ENCODE peak calls at places on chromosomes 7 and 10, in five cellular contexts. L, R, O, M and Z are unnamed samples.

GRCh38 chr10:88897019-88897853 is 17.2 kb downstream of the STAMBPL1 start:
- DNase-seq in M (no peak), O (no peak), L (no peak), R (peak), Z (no peak)

GRCh38 chr10:66837990-66838389 is 87.8 kb upstream of the LRRTM3 start:
- DNase-seq in M (no peak), O (no peak), L (no peak), R (peak), Z (peak)

GRCh38 chr7:128796325-128796724 is 4.6 kb downstream of the CCDC136 start:
- DNase-seq in M (no peak), O (no peak), L (no peak), R (peak), Z (peak)

GRCh38 chr7:47830015-47830414 is 118.3 kb downstream of the PKD1L1 start:
- DNase-seq in O (no peak), L (no peak), M (no peak), R (no peak), Z (no peak)

GRCh38 chr10:124724279-124725027 is 19.7 kb downstream of the FAM53B start:
- DNase-seq in M (no peak), R (no peak), O (no peak), L (no peak), Z (no peak)

GRCh38 chr10:60565492-60565891 is 175.8 kb upstream of the ANK3 start:
- DNase-seq in R (no peak), L (no peak), M (no peak), O (no peak), Z (no peak)

GRCh38 chr7:12839508-12840153 is 152.2 kb downstream of the ARL4A start:
- DNase-seq in L (peak), R (no peak), O (no peak), M (no peak), Z (no peak)

GRCh38 chr10:133272301-133272963 is 4.2 kb downstream of the ADAM8 start:
- DNase-seq in L (no peak), O (no peak), M (no peak), R (no peak), Z (no peak)

GRCh38 chr10:96285331-96285752 is 14.0 kb upstream of the BLNK start:
- DNase-seq in M (no peak), R (no peak), O (no peak), L (no peak), Z (no peak)

GRCh38 chr10:126705951-126706565 is 35.6 kb upstream of the C10orf90 start:
- DNase-seq in R (no peak), L (no peak), M (no peak), O (no peak), Z (no peak)

DNA sequence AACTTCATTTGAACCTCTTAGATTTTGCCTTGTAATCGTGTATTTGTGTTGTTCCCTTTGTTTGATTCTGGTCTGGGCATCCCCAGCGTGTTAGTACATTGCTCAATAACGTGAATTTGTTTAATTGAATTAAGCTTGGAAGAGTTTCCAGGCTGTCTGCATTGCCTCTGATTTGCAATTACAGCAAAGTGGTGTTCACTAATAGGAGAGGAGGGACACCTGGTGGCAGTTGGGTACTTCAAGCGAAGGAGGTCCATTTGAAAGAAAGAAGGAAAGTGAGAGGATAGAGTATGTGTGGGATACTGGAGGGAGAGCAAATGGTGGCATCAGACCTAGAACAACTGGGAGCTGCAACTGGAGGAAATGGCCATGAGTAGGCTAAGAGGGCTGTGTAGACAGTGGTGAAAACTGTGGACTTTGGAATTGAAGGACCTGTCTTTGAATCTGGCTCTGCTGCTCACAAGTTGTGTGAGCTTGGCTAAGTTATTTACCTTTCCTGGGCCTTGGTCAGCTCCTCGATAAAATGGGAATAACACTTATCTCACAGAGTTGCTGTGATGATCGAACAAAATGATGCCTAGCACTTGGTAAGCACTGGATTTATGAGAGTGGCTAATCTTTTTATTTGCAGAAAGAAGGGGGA is 15.2 kb downstream of the LSMEM1 start:
- DNase-seq in O (peak), R (peak), L (peak), M (no peak), Z (peak)
- TF ChIP-seq CTCF in O (peak), R (peak), L (peak), M (peak), Z (peak)

DNA sequence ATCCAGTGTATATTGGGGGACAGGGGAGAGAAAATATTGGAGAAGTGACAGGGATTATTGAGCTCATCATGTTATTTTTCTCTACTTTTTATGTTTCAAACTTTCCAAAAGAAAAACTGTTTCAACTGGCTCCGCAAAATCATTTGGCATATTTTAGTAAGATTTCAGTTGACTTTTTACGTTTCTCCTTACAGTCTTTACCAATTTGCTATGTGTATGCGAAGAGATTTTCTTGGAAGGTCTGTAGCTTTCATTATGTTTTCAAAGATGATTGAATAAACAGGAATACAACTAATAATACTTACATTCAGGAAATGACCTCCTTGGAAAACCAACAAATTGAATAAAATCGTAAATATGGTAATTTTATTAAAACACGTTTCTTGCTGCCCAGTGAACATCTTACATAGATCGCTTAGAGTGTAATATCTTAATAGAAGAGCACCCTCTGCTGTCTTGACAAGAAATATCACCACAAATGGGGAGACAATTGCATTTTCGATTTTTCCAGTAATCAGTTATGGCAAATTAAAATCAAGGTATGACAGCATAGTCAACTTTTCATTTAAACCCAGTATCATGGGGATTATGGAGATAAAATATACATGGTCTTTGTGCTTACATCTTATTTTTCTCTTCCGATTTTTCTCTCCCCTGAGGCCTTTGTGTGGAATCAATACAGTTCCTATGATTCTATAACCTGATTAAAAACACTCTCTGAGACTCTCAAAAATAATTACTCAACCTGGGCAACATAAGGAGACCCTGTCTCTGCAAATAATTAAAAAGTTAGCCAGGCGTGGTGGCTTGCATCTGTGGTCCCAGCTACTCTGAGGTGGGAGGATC is 43.1 kb downstream of the MBL2 start:
- DNase-seq in L (no peak), M (no peak), R (peak), O (peak), Z (peak)
- TF ChIP-seq CTCF in L (peak), M (peak), R (peak), O (peak), Z (peak)

DNA sequence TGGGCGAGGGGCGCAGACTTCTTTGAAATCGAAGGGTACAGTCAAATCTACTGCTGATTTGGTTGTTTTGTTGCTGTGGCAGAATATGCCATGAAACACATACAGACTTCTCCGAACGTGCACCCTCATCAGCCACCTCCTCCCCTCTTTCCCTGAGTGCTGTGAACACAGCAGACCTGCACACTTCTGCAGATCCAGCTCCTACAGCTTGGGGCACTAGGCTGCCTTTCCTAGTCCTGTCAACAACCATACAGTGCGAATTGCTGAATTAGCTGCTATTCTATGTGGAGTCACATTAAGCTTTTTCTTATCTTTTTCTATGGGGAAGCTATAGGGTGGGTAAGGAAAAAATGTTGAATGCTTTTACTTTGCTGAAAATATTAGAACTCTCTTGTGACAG is 57.5 kb downstream of the COL17A1 start:
- DNase-seq in O (no peak), M (no peak), L (no peak), R (peak), Z (peak)
- TF ChIP-seq CTCF in O (no peak), M (no peak), L (peak), R (peak), Z (peak)

DNA sequence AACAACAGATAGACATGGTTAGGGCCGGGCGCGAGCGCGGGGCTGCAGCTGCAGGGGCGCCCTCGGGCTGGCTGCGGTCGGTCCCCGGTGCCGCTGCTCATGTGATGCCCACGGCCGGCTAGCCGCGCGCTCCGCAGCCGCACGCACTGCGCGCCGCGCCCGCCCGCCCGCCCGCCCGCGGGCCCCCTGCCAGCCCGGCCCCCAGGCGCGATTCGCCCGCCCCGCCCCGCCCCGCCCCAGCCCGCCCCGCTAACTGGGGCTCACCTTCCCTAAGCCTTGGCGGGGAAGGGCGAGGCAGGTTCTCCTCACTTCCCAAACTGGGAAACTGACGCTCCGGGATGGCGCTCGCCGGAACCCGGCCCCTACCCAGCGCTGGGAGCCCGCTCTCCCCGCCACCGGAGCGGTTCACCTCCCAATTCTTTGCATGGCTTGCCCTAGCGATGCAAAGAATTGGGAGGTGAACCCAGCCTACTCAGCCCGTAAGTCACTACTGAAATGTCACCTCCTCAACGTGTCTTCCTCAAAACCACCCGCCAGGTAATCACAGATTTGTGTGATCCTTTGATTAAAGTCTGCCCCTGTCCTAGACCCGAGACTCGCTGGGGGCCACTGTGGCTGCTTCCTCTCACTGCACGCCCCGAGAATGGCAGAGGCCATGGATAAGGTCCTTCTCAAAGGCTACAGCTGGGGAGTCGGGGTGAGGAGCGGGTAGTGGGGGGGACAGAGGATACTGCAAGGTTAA is 162.1 kb downstream of the SH3PXD2A start:
- DNase-seq in L (peak), O (peak), R (no peak), M (no peak), Z (peak)
- TF ChIP-seq CTCF in L (no peak), O (no peak), R (no peak), M (no peak), Z (no peak)

GRCh38 chr10:100636848-100637553 is 101.3 kb downstream of the HIF1AN start:
- DNase-seq in O (no peak), L (no peak), M (no peak), R (no peak), Z (no peak)

GRCh38 chr10:100642295-100642994 is 102.9 kb upstream of the PAX2 start:
- DNase-seq in M (no peak), R (no peak), L (no peak), O (no peak), Z (no peak)

GRCh38 chr10:100632027-100632426 is 96.3 kb downstream of the HIF1AN start:
- DNase-seq in M (no peak), R (no peak), L (no peak), O (no peak), Z (no peak)

GRCh38 chr10:100634034-100634433 is 98.3 kb downstream of the HIF1AN start:
- DNase-seq in R (no peak), M (no peak), L (no peak), O (no peak), Z (no peak)

GRCh38 chr10:100637785-100638184 is 102.0 kb downstream of the HIF1AN start:
- DNase-seq in R (peak), L (peak), M (no peak), O (peak), Z (no peak)
- TF ChIP-seq CTCF in R (peak), L (peak), M (no peak), O (peak), Z (peak)

GRCh38 chr7:7681936-7682329 is 36.5 kb downstream of the RPA3 start:
- DNase-seq in M (no peak), R (no peak), L (no peak), O (no peak), Z (no peak)

GRCh38 chr7:7675686-7676085 is 35.1 kb downstream of the UMAD1 start:
- DNase-seq in O (no peak), M (no peak), L (no peak), R (no peak), Z (no peak)

GRCh38 chr7:7686806-7687205 is 31.6 kb downstream of the RPA3 start:
- DNase-seq in R (no peak), M (no peak), O (no peak), L (no peak), Z (no peak)

GRCh38 chr7:7682856-7683255 is 35.6 kb downstream of the RPA3 start:
- DNase-seq in R (no peak), O (no peak), L (no peak), M (no peak), Z (no peak)

DNA sequence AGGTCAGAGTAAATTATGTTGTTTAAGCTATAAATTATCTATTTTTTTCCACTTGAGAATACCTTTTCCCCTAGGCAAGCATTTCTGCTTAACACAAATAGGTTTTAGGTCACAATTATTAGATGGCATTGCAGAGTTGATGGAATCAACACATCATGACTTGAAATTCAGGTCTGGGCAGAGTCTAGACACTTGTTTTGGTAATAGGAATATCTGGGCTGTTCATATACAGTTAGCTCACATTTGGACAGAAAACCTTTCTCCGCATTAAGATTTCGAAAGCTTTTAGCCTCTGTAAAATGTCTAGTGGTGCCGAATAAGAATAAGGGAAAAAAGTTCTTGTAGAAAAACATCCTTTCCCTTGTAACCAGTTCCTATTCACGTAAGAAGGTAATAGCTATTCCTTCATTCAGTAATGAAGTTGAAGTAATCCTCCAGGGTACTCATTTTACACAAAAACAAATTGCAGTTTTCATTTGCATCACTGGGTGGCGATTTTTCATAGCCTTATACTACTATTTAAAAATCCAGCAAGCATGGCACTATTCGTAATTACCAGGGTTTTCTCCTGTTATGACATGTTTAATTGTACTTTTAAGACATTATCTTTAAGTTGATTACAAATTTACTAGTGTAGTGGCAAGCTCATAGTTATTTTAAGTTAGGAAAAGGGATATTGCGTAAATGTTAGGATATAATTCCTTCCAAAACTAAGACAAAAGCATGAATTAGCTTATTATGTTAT is 37.0 kb downstream of the RPA3 start:
- DNase-seq in L (no peak), O (peak), R (peak), M (no peak), Z (peak)
- TF ChIP-seq CTCF in L (peak), O (peak), R (peak), M (peak), Z (peak)

DNA sequence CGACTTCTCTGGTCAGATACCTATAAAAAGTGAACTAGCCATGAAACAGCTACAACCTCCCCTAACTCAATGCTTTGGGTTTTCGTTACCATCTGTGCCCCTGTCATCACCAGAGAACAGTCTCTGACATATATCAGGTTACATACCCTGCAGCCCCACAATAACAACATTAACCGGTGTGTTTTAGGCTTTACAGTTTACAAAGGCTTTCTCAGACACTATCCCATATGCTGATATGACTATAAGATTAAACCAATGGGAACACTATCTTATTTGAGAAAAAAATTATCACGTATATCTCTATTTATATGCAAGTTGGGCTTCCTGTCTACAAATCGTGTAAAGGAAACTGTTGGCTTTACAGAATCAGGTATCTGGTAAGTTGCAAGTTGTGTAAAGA is 675.3 kb downstream of the PHTF2 start:
- DNase-seq in L (no peak), R (no peak), O (no peak), M (no peak), Z (no peak)
- TF ChIP-seq CTCF in L (no peak), R (no peak), O (no peak), M (no peak), Z (no peak)

DNA sequence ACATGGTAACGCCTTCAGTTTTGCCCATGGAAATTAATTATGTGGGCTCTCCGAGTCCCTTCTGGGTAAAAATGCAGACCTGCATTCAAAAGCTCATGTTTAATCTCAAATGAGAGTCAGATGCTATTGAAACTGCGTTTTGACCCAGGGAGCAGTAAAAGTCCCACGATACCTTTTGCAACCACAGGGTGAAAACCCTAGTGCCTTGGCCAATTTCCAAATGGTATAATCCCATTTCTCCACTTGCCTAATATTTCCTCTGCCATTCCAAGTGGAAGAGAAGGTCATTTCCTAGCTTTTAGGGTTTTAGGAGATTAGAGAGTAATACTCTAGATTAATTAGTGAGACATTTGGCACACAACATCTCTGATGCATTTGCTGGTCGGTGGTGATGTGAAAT is 132.5 kb downstream of the NRP1 start:
- DNase-seq in L (no peak), R (no peak), O (no peak), M (no peak), Z (no peak)
- TF ChIP-seq CTCF in L (no peak), R (no peak), O (no peak), M (no peak), Z (no peak)

GRCh38 chr7:1385809-1386622 is 73.3 kb downstream of the MICALL2 start:
- DNase-seq in R (no peak), M (no peak), O (no peak), L (no peak), Z (no peak)
- TF ChIP-seq CTCF in R (no peak), M (no peak), O (no peak), L (no peak), Z (no peak)